ENCODE peak calls at places on chromosomes 13 and 19, in six cellular contexts. One of them, this sample, is unnamed.

GRCh38 chr13:28590450-28590849 is 68.5 kb upstream of the POMP start:
- DNase-seq in AG09309: no peak
- DNase-seq in H7: no peak
- DNase-seq in CD8-positive, alpha-beta T cell: no peak
- DNase-seq in activated naive CD4-positive, alpha-beta T cell treated with anti-CD3 and anti-CD28 coated beads, Interleukin-2, amount 50 U/mL, for 16 hours: no peak
- DNase-seq in Calu3: no peak
- DNase-seq in this sample: no peak

GRCh38 chr19:13036366-13036976 is 41.2 kb downstream of the NFIX start:
- DNase-seq in AG09309: no peak
- DNase-seq in H7: no peak
- DNase-seq in CD8-positive, alpha-beta T cell: no peak
- DNase-seq in activated naive CD4-positive, alpha-beta T cell treated with anti-CD3 and anti-CD28 coated beads, Interleukin-2, amount 50 U/mL, for 16 hours: no peak
- DNase-seq in Calu3: peak
- DNase-seq in this sample: no peak

GRCh38 chr13:62704795-62705329 is 1289.2 kb upstream of the PCDH20 start:
- DNase-seq in AG09309: no peak
- DNase-seq in H7: no peak
- DNase-seq in CD8-positive, alpha-beta T cell: no peak
- DNase-seq in activated naive CD4-positive, alpha-beta T cell treated with anti-CD3 and anti-CD28 coated beads, Interleukin-2, amount 50 U/mL, for 16 hours: no peak
- DNase-seq in Calu3: no peak
- DNase-seq in this sample: no peak

GRCh38 chr13:66585669-66586203 is 644.4 kb downstream of the PCDH9 start:
- DNase-seq in AG09309: no peak
- DNase-seq in H7: no peak
- DNase-seq in CD8-positive, alpha-beta T cell: no peak
- DNase-seq in activated naive CD4-positive, alpha-beta T cell treated with anti-CD3 and anti-CD28 coated beads, Interleukin-2, amount 50 U/mL, for 16 hours: no peak
- DNase-seq in Calu3: no peak
- DNase-seq in this sample: no peak

GRCh38 chr19:19670070-19670551 is 1.5 kb downstream of the ZNF101 start:
- DNase-seq in AG09309: no peak
- DNase-seq in H7: peak
- DNase-seq in CD8-positive, alpha-beta T cell: no peak
- DNase-seq in activated naive CD4-positive, alpha-beta T cell treated with anti-CD3 and anti-CD28 coated beads, Interleukin-2, amount 50 U/mL, for 16 hours: no peak
- DNase-seq in Calu3: no peak
- DNase-seq in this sample: no peak

GRCh38 chr13:76729690-76730089 is 156.5 kb downstream of the KCTD12 start:
- DNase-seq in AG09309: no peak
- DNase-seq in H7: no peak
- DNase-seq in CD8-positive, alpha-beta T cell: no peak
- DNase-seq in activated naive CD4-positive, alpha-beta T cell treated with anti-CD3 and anti-CD28 coated beads, Interleukin-2, amount 50 U/mL, for 16 hours: no peak
- DNase-seq in Calu3: no peak
- DNase-seq in this sample: no peak

GRCh38 chr13:42895781-42896180 is 96.3 kb downstream of the EPSTI1 start:
- DNase-seq in AG09309: no peak
- DNase-seq in H7: no peak
- DNase-seq in CD8-positive, alpha-beta T cell: no peak
- DNase-seq in activated naive CD4-positive, alpha-beta T cell treated with anti-CD3 and anti-CD28 coated beads, Interleukin-2, amount 50 U/mL, for 16 hours: no peak
- DNase-seq in Calu3: no peak
- DNase-seq in this sample: no peak

GRCh38 chr19:48120505-48120904 is 9.9 kb upstream of the PLA2G4C start:
- DNase-seq in AG09309: no peak
- DNase-seq in H7: no peak
- DNase-seq in CD8-positive, alpha-beta T cell: no peak
- DNase-seq in activated naive CD4-positive, alpha-beta T cell treated with anti-CD3 and anti-CD28 coated beads, Interleukin-2, amount 50 U/mL, for 16 hours: no peak
- DNase-seq in Calu3: no peak
- DNase-seq in this sample: no peak

GRCh38 chr19:6475321-6476108 is 6.1 kb downstream of the DENND1C start:
- DNase-seq in AG09309: no peak
- DNase-seq in H7: peak
- DNase-seq in CD8-positive, alpha-beta T cell: no peak
- DNase-seq in activated naive CD4-positive, alpha-beta T cell treated with anti-CD3 and anti-CD28 coated beads, Interleukin-2, amount 50 U/mL, for 16 hours: no peak
- DNase-seq in Calu3: no peak
- DNase-seq in this sample: no peak

GRCh38 chr19:18313398-18313797 is 9.5 kb downstream of the LSM4 start:
- DNase-seq in AG09309: no peak
- DNase-seq in H7: no peak
- DNase-seq in CD8-positive, alpha-beta T cell: no peak
- DNase-seq in activated naive CD4-positive, alpha-beta T cell treated with anti-CD3 and anti-CD28 coated beads, Interleukin-2, amount 50 U/mL, for 16 hours: no peak
- DNase-seq in Calu3: no peak
- DNase-seq in this sample: no peak

GRCh38 chr13:45596800-45597484 is 18.6 kb downstream of the ERICH6B start:
- DNase-seq in AG09309: no peak
- DNase-seq in H7: no peak
- DNase-seq in CD8-positive, alpha-beta T cell: no peak
- DNase-seq in activated naive CD4-positive, alpha-beta T cell treated with anti-CD3 and anti-CD28 coated beads, Interleukin-2, amount 50 U/mL, for 16 hours: no peak
- DNase-seq in Calu3: no peak
- DNase-seq in this sample: no peak

GRCh38 chr19:37466277-37466797 is 907 bp downstream of the ZNF569 start:
- DNase-seq in AG09309: no peak
- DNase-seq in H7: no peak
- DNase-seq in CD8-positive, alpha-beta T cell: no peak
- DNase-seq in activated naive CD4-positive, alpha-beta T cell treated with anti-CD3 and anti-CD28 coated beads, Interleukin-2, amount 50 U/mL, for 16 hours: no peak
- DNase-seq in Calu3: no peak
- DNase-seq in this sample: no peak

GRCh38 chr19:7783991-7784421 is 21.0 kb downstream of the CLEC4M start:
- DNase-seq in AG09309: no peak
- DNase-seq in H7: no peak
- DNase-seq in CD8-positive, alpha-beta T cell: no peak
- DNase-seq in activated naive CD4-positive, alpha-beta T cell treated with anti-CD3 and anti-CD28 coated beads, Interleukin-2, amount 50 U/mL, for 16 hours: no peak
- DNase-seq in Calu3: peak
- DNase-seq in this sample: no peak

GRCh38 chr19:30784850-30785459 is 412.8 kb downstream of the ZNF536 start:
- DNase-seq in AG09309: no peak
- DNase-seq in H7: peak
- DNase-seq in CD8-positive, alpha-beta T cell: peak
- DNase-seq in activated naive CD4-positive, alpha-beta T cell treated with anti-CD3 and anti-CD28 coated beads, Interleukin-2, amount 50 U/mL, for 16 hours: peak
- DNase-seq in Calu3: peak
- DNase-seq in this sample: peak

GRCh38 chr19:10036601-10037071 is 23.4 kb downstream of the RDH8 start:
- DNase-seq in AG09309: no peak
- DNase-seq in H7: no peak
- DNase-seq in CD8-positive, alpha-beta T cell: no peak
- DNase-seq in activated naive CD4-positive, alpha-beta T cell treated with anti-CD3 and anti-CD28 coated beads, Interleukin-2, amount 50 U/mL, for 16 hours: no peak
- DNase-seq in Calu3: peak
- DNase-seq in this sample: no peak

GRCh38 chr13:39840201-39840600 is 184.7 kb downstream of the COG6 start:
- DNase-seq in AG09309: no peak
- DNase-seq in H7: no peak
- DNase-seq in CD8-positive, alpha-beta T cell: no peak
- DNase-seq in activated naive CD4-positive, alpha-beta T cell treated with anti-CD3 and anti-CD28 coated beads, Interleukin-2, amount 50 U/mL, for 16 hours: no peak
- DNase-seq in Calu3: no peak
- DNase-seq in this sample: no peak

GRCh38 chr19:42113641-42114348 is 18.5 kb downstream of the POU2F2 start:
- DNase-seq in AG09309: peak
- DNase-seq in H7: peak
- DNase-seq in CD8-positive, alpha-beta T cell: no peak
- DNase-seq in activated naive CD4-positive, alpha-beta T cell treated with anti-CD3 and anti-CD28 coated beads, Interleukin-2, amount 50 U/mL, for 16 hours: no peak
- DNase-seq in Calu3: peak
- DNase-seq in this sample: peak

GRCh38 chr13:97743946-97744345 is 209.5 kb upstream of the IPO5 start:
- DNase-seq in AG09309: peak
- DNase-seq in H7: no peak
- DNase-seq in CD8-positive, alpha-beta T cell: no peak
- DNase-seq in activated naive CD4-positive, alpha-beta T cell treated with anti-CD3 and anti-CD28 coated beads, Interleukin-2, amount 50 U/mL, for 16 hours: no peak
- DNase-seq in Calu3: no peak
- DNase-seq in this sample: no peak

GRCh38 chr13:114282143-114282685 is 813 bp downstream of the UPF3A start:
- DNase-seq in AG09309: no peak
- DNase-seq in H7: peak
- DNase-seq in CD8-positive, alpha-beta T cell: peak
- DNase-seq in activated naive CD4-positive, alpha-beta T cell treated with anti-CD3 and anti-CD28 coated beads, Interleukin-2, amount 50 U/mL, for 16 hours: no peak
- DNase-seq in Calu3: peak
- DNase-seq in this sample: peak

GRCh38 chr19:6062274-6062673 is 48.0 kb downstream of the RFX2 start:
- DNase-seq in AG09309: no peak
- DNase-seq in H7: peak
- DNase-seq in CD8-positive, alpha-beta T cell: peak
- DNase-seq in activated naive CD4-positive, alpha-beta T cell treated with anti-CD3 and anti-CD28 coated beads, Interleukin-2, amount 50 U/mL, for 16 hours: no peak
- DNase-seq in Calu3: no peak
- DNase-seq in this sample: no peak

GRCh38 chr13:42878721-42879120 is 97.3 kb downstream of the FAM216B start:
- DNase-seq in AG09309: no peak
- DNase-seq in H7: no peak
- DNase-seq in CD8-positive, alpha-beta T cell: no peak
- DNase-seq in activated naive CD4-positive, alpha-beta T cell treated with anti-CD3 and anti-CD28 coated beads, Interleukin-2, amount 50 U/mL, for 16 hours: no peak
- DNase-seq in Calu3: no peak
- DNase-seq in this sample: no peak

GRCh38 chr13:113001251-113002140 is 32.5 kb downstream of the MCF2L start:
- DNase-seq in AG09309: no peak
- DNase-seq in H7: no peak
- DNase-seq in CD8-positive, alpha-beta T cell: no peak
- DNase-seq in activated naive CD4-positive, alpha-beta T cell treated with anti-CD3 and anti-CD28 coated beads, Interleukin-2, amount 50 U/mL, for 16 hours: no peak
- DNase-seq in Calu3: peak
- DNase-seq in this sample: no peak

GRCh38 chr19:40235238-40236025 is 8.9 kb upstream of the CCNP start:
- DNase-seq in AG09309: no peak
- DNase-seq in H7: peak
- DNase-seq in CD8-positive, alpha-beta T cell: no peak
- DNase-seq in activated naive CD4-positive, alpha-beta T cell treated with anti-CD3 and anti-CD28 coated beads, Interleukin-2, amount 50 U/mL, for 16 hours: no peak
- DNase-seq in Calu3: no peak
- DNase-seq in this sample: no peak

GRCh38 chr19:55386515-55386947 is 799 bp downstream of the RPL28 start:
- DNase-seq in AG09309: no peak
- DNase-seq in H7: peak
- DNase-seq in CD8-positive, alpha-beta T cell: no peak
- DNase-seq in activated naive CD4-positive, alpha-beta T cell treated with anti-CD3 and anti-CD28 coated beads, Interleukin-2, amount 50 U/mL, for 16 hours: no peak
- DNase-seq in Calu3: no peak
- DNase-seq in this sample: no peak

GRCh38 chr13:109447667-109448066 is 338.7 kb downstream of the IRS2 start:
- DNase-seq in AG09309: no peak
- DNase-seq in H7: no peak
- DNase-seq in CD8-positive, alpha-beta T cell: no peak
- DNase-seq in activated naive CD4-positive, alpha-beta T cell treated with anti-CD3 and anti-CD28 coated beads, Interleukin-2, amount 50 U/mL, for 16 hours: no peak
- DNase-seq in Calu3: no peak
- DNase-seq in this sample: no peak

GRCh38 chr19:17402982-17403855 is 2.2 kb downstream of the BST2 start:
- DNase-seq in AG09309: no peak
- DNase-seq in H7: peak
- DNase-seq in CD8-positive, alpha-beta T cell: no peak
- DNase-seq in activated naive CD4-positive, alpha-beta T cell treated with anti-CD3 and anti-CD28 coated beads, Interleukin-2, amount 50 U/mL, for 16 hours: peak
- DNase-seq in Calu3: no peak
- DNase-seq in this sample: peak

GRCh38 chr13:60463787-60464186 is 66.8 kb downstream of the TDRD3 start:
- DNase-seq in AG09309: no peak
- DNase-seq in H7: no peak
- DNase-seq in CD8-positive, alpha-beta T cell: no peak
- DNase-seq in activated naive CD4-positive, alpha-beta T cell treated with anti-CD3 and anti-CD28 coated beads, Interleukin-2, amount 50 U/mL, for 16 hours: no peak
- DNase-seq in Calu3: no peak
- DNase-seq in this sample: no peak

GRCh38 chr13:97502192-97502591 is 68.2 kb downstream of the RAP2A start:
- DNase-seq in AG09309: no peak
- DNase-seq in H7: no peak
- DNase-seq in CD8-positive, alpha-beta T cell: no peak
- DNase-seq in activated naive CD4-positive, alpha-beta T cell treated with anti-CD3 and anti-CD28 coated beads, Interleukin-2, amount 50 U/mL, for 16 hours: no peak
- DNase-seq in Calu3: no peak
- DNase-seq in this sample: no peak

GRCh38 chr19:47110521-47111080 is 3.0 kb downstream of the ZC3H4 start:
- DNase-seq in AG09309: no peak
- DNase-seq in H7: no peak
- DNase-seq in CD8-positive, alpha-beta T cell: peak
- DNase-seq in activated naive CD4-positive, alpha-beta T cell treated with anti-CD3 and anti-CD28 coated beads, Interleukin-2, amount 50 U/mL, for 16 hours: peak
- DNase-seq in Calu3: no peak
- DNase-seq in this sample: no peak

GRCh38 chr13:90979059-90979458 is 368.4 kb upstream of the MIR17HG start:
- DNase-seq in AG09309: no peak
- DNase-seq in H7: no peak
- DNase-seq in CD8-positive, alpha-beta T cell: no peak
- DNase-seq in activated naive CD4-positive, alpha-beta T cell treated with anti-CD3 and anti-CD28 coated beads, Interleukin-2, amount 50 U/mL, for 16 hours: no peak
- DNase-seq in Calu3: no peak
- DNase-seq in this sample: no peak

GRCh38 chr19:29528946-29529645 is 3.3 kb downstream of the VSTM2B start:
- DNase-seq in AG09309: no peak
- DNase-seq in H7: peak
- DNase-seq in CD8-positive, alpha-beta T cell: no peak
- DNase-seq in activated naive CD4-positive, alpha-beta T cell treated with anti-CD3 and anti-CD28 coated beads, Interleukin-2, amount 50 U/mL, for 16 hours: no peak
- DNase-seq in Calu3: no peak
- DNase-seq in this sample: no peak

GRCh38 chr19:15124572-15125231 is 17.5 kb downstream of the SYDE1 start:
- DNase-seq in AG09309: no peak
- DNase-seq in H7: peak
- DNase-seq in CD8-positive, alpha-beta T cell: peak
- DNase-seq in activated naive CD4-positive, alpha-beta T cell treated with anti-CD3 and anti-CD28 coated beads, Interleukin-2, amount 50 U/mL, for 16 hours: no peak
- DNase-seq in Calu3: peak
- DNase-seq in this sample: no peak

GRCh38 chr19:54388001-54388802 is 23.5 kb upstream of the LAIR1 start:
- DNase-seq in AG09309: no peak
- DNase-seq in H7: peak
- DNase-seq in CD8-positive, alpha-beta T cell: peak
- DNase-seq in activated naive CD4-positive, alpha-beta T cell treated with anti-CD3 and anti-CD28 coated beads, Interleukin-2, amount 50 U/mL, for 16 hours: peak
- DNase-seq in Calu3: peak
- DNase-seq in this sample: peak